ENCODE peak calls at places on chromosome 9, in seven cellular contexts. O, H, K, L, P, C and G are unnamed samples.

GRCh38 chr9:120619751-120620655 is 40.0 kb upstream of the CDK5RAP2 start:
- DNase-seq in O (peak; percentile 72), H (peak; percentile 74), K (peak; percentile 47), L (peak; percentile 81), P (peak; percentile 67), C (no peak), G (peak; percentile 79)

GRCh38 chr9:36637491-36638270 is 65.0 kb downstream of the MELK start:
- DNase-seq in O (peak; percentile 1), H (no peak), K (no peak), L (peak; percentile 35), P (peak; percentile 1), C (no peak), G (no peak)

GRCh38 chr9:112858625-112859147 is 32.0 kb downstream of the SLC46A2 start:
- DNase-seq in O (peak; percentile 93), H (peak; percentile 73), K (no peak), L (no peak), P (no peak), C (no peak), G (no peak)

GRCh38 chr9:86613943-86614342 is 259.7 kb upstream of the TUT7 start:
- DNase-seq in O (no peak), H (no peak), K (no peak), L (no peak), P (no peak), C (no peak), G (no peak)

GRCh38 chr9:19156805-19157204 is 29.5 kb upstream of the PLIN2 start:
- DNase-seq in O (no peak), H (no peak), K (no peak), L (no peak), P (no peak), C (no peak), G (no peak)

GRCh38 chr9:85871008-85871407 is 69.9 kb upstream of the NAA35 start:
- DNase-seq in O (no peak), H (no peak), K (no peak), L (no peak), P (no peak), C (no peak), G (no peak)

GRCh38 chr9:115262477-115262876 is 144.5 kb upstream of the TNC start:
- DNase-seq in O (no peak), H (peak; percentile 3), K (peak; percentile 10), L (no peak), P (peak; percentile 47), C (no peak), G (no peak)

GRCh38 chr9:136410500-136411287 is at the start of the genes ENTR1 and PMPCA:
- DNase-seq in O (peak; percentile 93), H (peak; percentile 94), K (peak; percentile 67), L (peak; percentile 87), P (peak; percentile 78), C (peak; percentile 92), G (peak; percentile 97)

GRCh38 chr9:131641618-131642495 is 96.5 kb downstream of the PRRT1B start:
- DNase-seq in O (no peak), H (no peak), K (no peak), L (no peak), P (peak; percentile 38), C (no peak), G (no peak)

GRCh38 chr9:114430443-114430842 is 42.7 kb upstream of the AKNA start:
- DNase-seq in O (no peak), H (no peak), K (no peak), L (no peak), P (no peak), C (no peak), G (no peak)

GRCh38 chr9:120032639-120033038 is 547.3 kb downstream of the CDK5RAP2 start:
- DNase-seq in O (peak; percentile 7), H (no peak), K (no peak), L (no peak), P (no peak), C (no peak), G (no peak)

GRCh38 chr9:98807070-98807810 is at the start of gene GALNT12:
- DNase-seq in O (peak; percentile 58), H (no peak), K (no peak), L (no peak), P (no peak), C (no peak), G (peak; percentile 63)

GRCh38 chr9:81634915-81635516 is 54.3 kb downstream of the TLE1 start:
- DNase-seq in O (no peak), H (no peak), K (no peak), L (no peak), P (peak; percentile 20), C (no peak), G (no peak)

GRCh38 chr9:70484232-70485130 is 70.0 kb upstream of the KLF9 start:
- DNase-seq in O (peak; percentile 67), H (peak; percentile 41), K (peak; percentile 68), L (peak; percentile 81), P (peak; percentile 78), C (no peak), G (no peak)

GRCh38 chr9:16341176-16341575 is 529.3 kb downstream of the BNC2 start:
- DNase-seq in O (no peak), H (no peak), K (no peak), L (no peak), P (no peak), C (no peak), G (no peak)

GRCh38 chr9:92545002-92545510 is 9.3 kb upstream of the ECM2 start:
- DNase-seq in O (no peak), H (no peak), K (no peak), L (no peak), P (no peak), C (no peak), G (no peak)

GRCh38 chr9:71796368-71796767 is 28.1 kb upstream of the CEMIP2 start:
- DNase-seq in O (no peak), H (peak; percentile 20), K (no peak), L (no peak), P (no peak), C (no peak), G (peak; percentile 55)

GRCh38 chr9:121839726-121840500 is 188.5 kb downstream of the DAB2IP start:
- DNase-seq in O (no peak), H (peak; percentile 77), K (no peak), L (no peak), P (no peak), C (peak; percentile 26), G (peak; percentile 67)

GRCh38 chr9:121840838-121841760 is 189.7 kb downstream of the DAB2IP start:
- DNase-seq in O (peak; percentile 54), H (peak; percentile 37), K (no peak), L (no peak), P (no peak), C (peak; percentile 69), G (peak; percentile 81)

GRCh38 chr9:121837113-121838010 is 185.9 kb downstream of the DAB2IP start:
- DNase-seq in O (no peak), H (no peak), K (no peak), L (no peak), P (no peak), C (peak; percentile 52), G (no peak)

GRCh38 chr9:121836382-121836885 is 185.0 kb downstream of the DAB2IP start:
- DNase-seq in O (no peak), H (no peak), K (no peak), L (no peak), P (no peak), C (peak; percentile 41), G (no peak)

DNA sequence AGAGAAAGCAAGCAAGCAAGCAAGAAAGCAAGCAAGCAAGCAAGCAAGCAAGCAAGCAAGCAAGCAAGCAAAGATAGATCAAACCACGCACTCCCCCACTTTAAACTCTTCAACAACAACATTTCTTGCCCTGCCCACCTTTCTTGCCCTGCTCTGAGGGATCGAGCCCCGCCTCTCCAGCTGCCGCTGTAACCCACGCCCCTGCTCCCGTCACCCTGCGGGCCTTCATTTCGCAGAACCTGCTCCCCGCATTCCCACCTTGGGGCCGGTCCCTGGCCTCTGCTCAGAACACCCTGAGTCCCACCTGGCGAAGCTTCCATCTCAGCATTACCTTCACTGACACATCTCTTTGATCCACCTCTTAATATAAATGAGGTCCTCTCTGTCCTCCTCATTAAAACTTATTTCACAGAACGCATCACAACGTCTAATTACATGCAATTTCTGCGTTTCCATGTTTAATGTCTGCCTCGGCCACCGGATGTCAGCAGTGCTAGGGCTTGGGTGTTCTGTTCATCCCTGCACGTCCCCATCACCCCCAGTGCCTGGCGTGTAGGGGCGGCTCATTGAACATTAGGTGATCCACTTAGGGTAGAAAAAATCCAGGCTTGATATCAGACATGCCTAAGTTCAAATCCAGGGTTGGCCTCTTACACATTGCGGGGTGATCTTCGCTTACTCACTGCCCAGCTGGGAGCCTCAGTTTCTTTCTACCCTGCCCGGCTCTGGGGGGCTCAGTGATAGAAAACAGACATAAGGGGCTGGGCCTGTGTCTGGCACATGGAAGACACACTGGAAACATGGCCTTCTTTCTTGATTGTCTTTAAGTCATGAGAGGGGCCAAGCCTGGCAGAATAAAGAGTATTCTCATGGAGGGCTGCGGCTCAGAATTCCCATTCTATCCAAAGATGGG is 187.6 kb downstream of the DAB2IP start:
- DNase-seq in O (no peak), H (no peak), K (no peak), L (no peak), P (no peak), C (peak; percentile 56), G (peak; percentile 22)
- TF ChIP-seq CTCF in O (peak; percentile 3), H (no peak), K (no peak), L (no peak), P (peak; percentile 50), C (no peak), G (no peak)

DNA sequence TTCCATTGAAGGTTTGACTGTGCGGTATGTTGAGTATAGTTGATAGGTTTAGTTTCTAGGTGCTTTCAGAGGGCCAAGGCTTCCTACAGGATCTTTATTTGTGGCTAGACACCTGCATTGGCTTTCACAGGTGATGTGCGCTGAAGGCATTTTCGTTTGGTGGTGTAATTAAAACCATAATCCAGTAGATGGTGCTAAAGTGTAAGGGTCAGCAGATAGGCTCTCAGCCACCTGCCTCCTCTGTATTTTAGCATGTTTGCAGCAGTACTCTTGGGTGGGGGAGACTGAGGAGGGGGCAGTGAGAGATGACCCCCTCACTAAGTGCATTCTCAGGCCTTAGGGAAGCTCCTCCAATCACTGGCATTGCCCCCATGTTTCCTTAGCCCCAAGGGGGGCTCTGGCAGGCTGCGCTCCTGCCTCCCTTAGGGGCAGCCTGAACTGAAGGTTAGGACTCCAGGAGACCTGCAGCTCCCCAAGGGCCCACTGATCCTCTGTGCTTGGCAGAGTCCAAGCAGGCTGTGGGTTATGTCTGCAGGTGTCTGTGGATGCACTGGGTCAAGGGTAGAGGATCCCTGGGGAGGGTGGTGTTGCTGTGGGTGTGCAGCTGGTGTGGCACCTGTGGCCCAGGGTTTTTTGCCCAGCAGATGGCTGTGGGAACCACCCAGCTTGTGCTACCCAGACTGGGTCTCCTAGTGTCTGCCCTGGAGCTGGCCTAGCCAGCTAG is 23.4 kb downstream of the CDK20 start:
- DNase-seq in O (peak; percentile 54), H (peak; percentile 45), K (peak; percentile 28), L (peak; percentile 32), P (peak; percentile 11), C (no peak), G (no peak)
- TF ChIP-seq CTCF in O (no peak), H (peak; percentile 55), K (peak; percentile 71), L (peak; percentile 50), P (peak; percentile 59), C (no peak), G (peak; percentile 70)

DNA sequence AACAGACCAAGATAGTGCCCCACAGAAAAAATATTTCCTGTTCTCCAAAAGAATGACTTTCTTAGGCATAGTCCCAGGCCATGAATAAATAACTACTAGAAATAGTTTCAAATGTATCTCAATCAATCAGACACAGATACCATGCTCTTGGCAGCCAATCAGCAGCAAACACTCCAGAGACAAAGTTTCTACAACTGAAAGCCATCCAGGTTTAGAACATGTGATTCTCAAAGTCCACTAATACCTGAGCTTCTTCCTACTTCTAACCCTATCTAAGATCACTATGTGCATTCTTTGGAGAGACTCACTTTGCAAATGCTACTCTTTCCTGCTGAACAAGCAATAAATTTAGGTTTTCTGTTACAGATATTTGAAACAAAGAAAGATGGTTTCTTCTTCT is 425.8 kb upstream of the GRIN3A start:
- DNase-seq in O (no peak), H (no peak), K (no peak), L (no peak), P (no peak), C (no peak), G (no peak)
- TF ChIP-seq CTCF in O (no peak), H (no peak), K (no peak), L (no peak), P (no peak), C (no peak), G (no peak)

GRCh38 chr9:21668504-21668903 is 133.9 kb upstream of the MTAP start:
- DNase-seq in O (no peak), H (no peak), K (no peak), L (no peak), P (no peak), C (no peak), G (no peak)
- TF ChIP-seq CTCF in O (no peak), H (no peak), K (no peak), L (no peak), P (no peak), C (no peak), G (no peak)